ENCODE peak calls at places on chromosomes 11 and 22, in nine cellular contexts. One of them, this sample, is unnamed.
A peak's percentile ranks its signal among the peaks of the same experiment; 100 is the strongest.

GRCh38 chr11:4183410-4184057 is 88.9 kb downstream of the RRM1 start:
- DNase-seq in RWPE1: no peak
- DNase-seq in colonic mucosa: no peak
- DNase-seq in PC-9: no peak
- DNase-seq in pancreas: no peak
- DNase-seq in CD8-positive, alpha-beta T cell: no peak
- DNase-seq in AG04450: no peak
- DNase-seq in Panc1: no peak
- DNase-seq in stomach: no peak
- DNase-seq in this sample: no peak

GRCh38 chr11:134332189-134332631 is 422 bp downstream of the GLB1L2 start:
- DNase-seq in stomach: no peak
- DNase-seq in RWPE1: no peak
- DNase-seq in PC-9: no peak
- DNase-seq in colonic mucosa: peak; percentile 52
- DNase-seq in Panc1: no peak
- DNase-seq in pancreas: peak; percentile 56
- DNase-seq in AG04450: no peak
- DNase-seq in CD8-positive, alpha-beta T cell: peak; percentile 28
- DNase-seq in this sample: no peak

GRCh38 chr11:122150484-122151124 is 34.6 kb upstream of the BLID start:
- DNase-seq in Panc1: no peak
- DNase-seq in stomach: no peak
- DNase-seq in pancreas: no peak
- DNase-seq in PC-9: peak; percentile 74
- DNase-seq in CD8-positive, alpha-beta T cell: no peak
- DNase-seq in AG04450: no peak
- DNase-seq in RWPE1: no peak
- DNase-seq in colonic mucosa: no peak
- DNase-seq in this sample: no peak

GRCh38 chr11:20025331-20025840 is 134.9 kb downstream of the DBX1 start:
- DNase-seq in stomach: no peak
- DNase-seq in colonic mucosa: no peak
- DNase-seq in RWPE1: no peak
- DNase-seq in pancreas: no peak
- DNase-seq in Panc1: no peak
- DNase-seq in CD8-positive, alpha-beta T cell: no peak
- DNase-seq in PC-9: no peak
- DNase-seq in AG04450: no peak
- DNase-seq in this sample: no peak

GRCh38 chr22:23796461-23796860 is 9.7 kb downstream of the SMARCB1 start:
- DNase-seq in CD8-positive, alpha-beta T cell: no peak
- DNase-seq in stomach: no peak
- DNase-seq in Panc1: no peak
- DNase-seq in AG04450: no peak
- DNase-seq in colonic mucosa: no peak
- DNase-seq in RWPE1: no peak
- DNase-seq in pancreas: no peak
- DNase-seq in PC-9: no peak
- DNase-seq in this sample: no peak

GRCh38 chr11:128724891-128725611 is 31.2 kb downstream of the FLI1 start:
- DNase-seq in PC-9: no peak
- DNase-seq in colonic mucosa: no peak
- DNase-seq in Panc1: no peak
- DNase-seq in RWPE1: no peak
- DNase-seq in AG04450: no peak
- DNase-seq in stomach: no peak
- DNase-seq in CD8-positive, alpha-beta T cell: no peak
- DNase-seq in pancreas: no peak
- DNase-seq in this sample: no peak

GRCh38 chr22:37358917-37359316 is 68.4 kb downstream of the ELFN2 start:
- DNase-seq in colonic mucosa: no peak
- DNase-seq in CD8-positive, alpha-beta T cell: no peak
- DNase-seq in pancreas: no peak
- DNase-seq in RWPE1: no peak
- DNase-seq in Panc1: no peak
- DNase-seq in stomach: no peak
- DNase-seq in AG04450: no peak
- DNase-seq in PC-9: no peak
- DNase-seq in this sample: no peak

GRCh38 chr11:69878144-69878883 is 59.1 kb upstream of the FGF3 start:
- DNase-seq in CD8-positive, alpha-beta T cell: no peak
- DNase-seq in colonic mucosa: no peak
- DNase-seq in stomach: no peak
- DNase-seq in pancreas: no peak
- DNase-seq in AG04450: no peak
- DNase-seq in RWPE1: no peak
- DNase-seq in PC-9: peak; percentile 25
- DNase-seq in Panc1: no peak
- DNase-seq in this sample: no peak

GRCh38 chr22:19062139-19062789 is 59.9 kb downstream of the DGCR2 start:
- DNase-seq in CD8-positive, alpha-beta T cell: no peak
- DNase-seq in RWPE1: no peak
- DNase-seq in AG04450: no peak
- DNase-seq in colonic mucosa: no peak
- DNase-seq in Panc1: no peak
- DNase-seq in stomach: peak; percentile 52
- DNase-seq in PC-9: no peak
- DNase-seq in pancreas: peak; percentile 67
- DNase-seq in this sample: no peak

GRCh38 chr22:44782286-44782830 is 30.0 kb downstream of the ARHGAP8 start:
- DNase-seq in Panc1: no peak
- DNase-seq in AG04450: no peak
- DNase-seq in PC-9: no peak
- DNase-seq in CD8-positive, alpha-beta T cell: no peak
- DNase-seq in colonic mucosa: peak; percentile 54
- DNase-seq in pancreas: no peak
- DNase-seq in stomach: no peak
- DNase-seq in RWPE1: no peak
- DNase-seq in this sample: no peak

GRCh38 chr11:77095551-77096490 is 6.8 kb upstream of the OMP start:
- DNase-seq in stomach: peak; percentile 79
- DNase-seq in Panc1: no peak
- DNase-seq in CD8-positive, alpha-beta T cell: no peak
- DNase-seq in AG04450: no peak
- DNase-seq in colonic mucosa: peak; percentile 91
- DNase-seq in pancreas: peak; percentile 73
- DNase-seq in PC-9: no peak
- DNase-seq in RWPE1: no peak
- DNase-seq in this sample: no peak

GRCh38 chr22:42236268-42236667 is 34.2 kb downstream of the TCF20 start:
- DNase-seq in AG04450: no peak
- DNase-seq in Panc1: no peak
- DNase-seq in CD8-positive, alpha-beta T cell: no peak
- DNase-seq in stomach: no peak
- DNase-seq in RWPE1: no peak
- DNase-seq in colonic mucosa: no peak
- DNase-seq in pancreas: no peak
- DNase-seq in PC-9: no peak
- DNase-seq in this sample: no peak

GRCh38 chr11:103091441-103091809 is 535 bp downstream of the DCUN1D5 start:
- DNase-seq in AG04450: no peak
- DNase-seq in colonic mucosa: peak; percentile 56
- DNase-seq in Panc1: no peak
- DNase-seq in PC-9: no peak
- DNase-seq in pancreas: peak; percentile 32
- DNase-seq in RWPE1: peak; percentile 39
- DNase-seq in stomach: peak; percentile 36
- DNase-seq in CD8-positive, alpha-beta T cell: peak; percentile 42
- DNase-seq in this sample: no peak

GRCh38 chr11:100769617-100770016 is 82.5 kb downstream of the ARHGAP42 start:
- DNase-seq in PC-9: no peak
- DNase-seq in stomach: no peak
- DNase-seq in Panc1: no peak
- DNase-seq in RWPE1: no peak
- DNase-seq in CD8-positive, alpha-beta T cell: no peak
- DNase-seq in AG04450: no peak
- DNase-seq in pancreas: no peak
- DNase-seq in colonic mucosa: no peak
- DNase-seq in this sample: no peak

GRCh38 chr11:115220881-115221280 is 283.3 kb downstream of the CADM1 start:
- DNase-seq in stomach: no peak
- DNase-seq in Panc1: no peak
- DNase-seq in pancreas: no peak
- DNase-seq in CD8-positive, alpha-beta T cell: no peak
- DNase-seq in colonic mucosa: no peak
- DNase-seq in AG04450: no peak
- DNase-seq in PC-9: no peak
- DNase-seq in RWPE1: no peak
- DNase-seq in this sample: no peak

GRCh38 chr11:79304599-79305212 is 136.1 kb downstream of the TENM4 start:
- DNase-seq in colonic mucosa: no peak
- DNase-seq in Panc1: no peak
- DNase-seq in RWPE1: no peak
- DNase-seq in AG04450: no peak
- DNase-seq in stomach: no peak
- DNase-seq in CD8-positive, alpha-beta T cell: no peak
- DNase-seq in PC-9: no peak
- DNase-seq in pancreas: no peak
- DNase-seq in this sample: no peak

GRCh38 chr11:2093575-2094353 is 45.4 kb downstream of the IGF2 start:
- DNase-seq in CD8-positive, alpha-beta T cell: no peak
- DNase-seq in stomach: peak; percentile 40
- DNase-seq in Panc1: no peak
- DNase-seq in RWPE1: peak; percentile 27
- DNase-seq in pancreas: no peak
- DNase-seq in colonic mucosa: no peak
- DNase-seq in PC-9: no peak
- DNase-seq in AG04450: no peak
- DNase-seq in this sample: no peak

GRCh38 chr11:129115652-129116585 is 76.2 kb downstream of the ARHGAP32 start:
- DNase-seq in AG04450: peak; percentile 52
- DNase-seq in PC-9: peak; percentile 77
- DNase-seq in RWPE1: peak; percentile 3
- DNase-seq in stomach: no peak
- DNase-seq in colonic mucosa: no peak
- DNase-seq in pancreas: no peak
- DNase-seq in CD8-positive, alpha-beta T cell: no peak
- DNase-seq in Panc1: no peak
- DNase-seq in this sample: no peak

GRCh38 chr11:66953431-66953833 is 4.8 kb downstream of the PC start:
- DNase-seq in PC-9: no peak
- DNase-seq in pancreas: no peak
- DNase-seq in RWPE1: no peak
- DNase-seq in Panc1: no peak
- DNase-seq in stomach: no peak
- DNase-seq in AG04450: no peak
- DNase-seq in CD8-positive, alpha-beta T cell: no peak
- DNase-seq in colonic mucosa: no peak
- DNase-seq in this sample: no peak

GRCh38 chr11:66958232-66958955 is at the start of gene PC:
- DNase-seq in pancreas: peak; percentile 99
- DNase-seq in stomach: peak; percentile 100
- DNase-seq in colonic mucosa: peak; percentile 99
- DNase-seq in RWPE1: peak; percentile 99
- DNase-seq in AG04450: peak; percentile 100
- DNase-seq in CD8-positive, alpha-beta T cell: peak; percentile 98
- DNase-seq in PC-9: peak; percentile 99
- DNase-seq in Panc1: peak; percentile 99
- DNase-seq in this sample: peak; percentile 100

GRCh38 chr11:66957971-66958231 is 282 bp downstream of the PC start:
- DNase-seq in Panc1: no peak
- DNase-seq in colonic mucosa: no peak
- DNase-seq in stomach: no peak
- DNase-seq in RWPE1: no peak
- DNase-seq in PC-9: no peak
- DNase-seq in AG04450: no peak
- DNase-seq in pancreas: no peak
- DNase-seq in CD8-positive, alpha-beta T cell: no peak
- DNase-seq in this sample: no peak

GRCh38 chr11:66958956-66959274 is 732 bp upstream of the PC start:
- DNase-seq in PC-9: no peak
- DNase-seq in stomach: no peak
- DNase-seq in RWPE1: no peak
- DNase-seq in colonic mucosa: no peak
- DNase-seq in pancreas: no peak
- DNase-seq in CD8-positive, alpha-beta T cell: no peak
- DNase-seq in AG04450: no peak
- DNase-seq in Panc1: no peak
- DNase-seq in this sample: no peak

GRCh38 chr11:66956689-66957290 is 1.4 kb downstream of the PC start:
- DNase-seq in PC-9: peak; percentile 50
- DNase-seq in Panc1: no peak
- DNase-seq in stomach: peak; percentile 27
- DNase-seq in CD8-positive, alpha-beta T cell: no peak
- DNase-seq in colonic mucosa: no peak
- DNase-seq in AG04450: no peak
- DNase-seq in pancreas: no peak
- DNase-seq in RWPE1: peak; percentile 52
- DNase-seq in this sample: no peak
- TF ChIP-seq CTCF in PC-9: no peak
- TF ChIP-seq CTCF in Panc1: no peak
- TF ChIP-seq CTCF in stomach: no peak
- TF ChIP-seq CTCF in CD8-positive, alpha-beta T cell: no peak
- TF ChIP-seq CTCF in colonic mucosa: no peak
- TF ChIP-seq CTCF in AG04450: peak; percentile 32
- TF ChIP-seq CTCF in pancreas: no peak
- TF ChIP-seq CTCF in RWPE1: no peak
- TF ChIP-seq CTCF in this sample: no peak

DNA sequence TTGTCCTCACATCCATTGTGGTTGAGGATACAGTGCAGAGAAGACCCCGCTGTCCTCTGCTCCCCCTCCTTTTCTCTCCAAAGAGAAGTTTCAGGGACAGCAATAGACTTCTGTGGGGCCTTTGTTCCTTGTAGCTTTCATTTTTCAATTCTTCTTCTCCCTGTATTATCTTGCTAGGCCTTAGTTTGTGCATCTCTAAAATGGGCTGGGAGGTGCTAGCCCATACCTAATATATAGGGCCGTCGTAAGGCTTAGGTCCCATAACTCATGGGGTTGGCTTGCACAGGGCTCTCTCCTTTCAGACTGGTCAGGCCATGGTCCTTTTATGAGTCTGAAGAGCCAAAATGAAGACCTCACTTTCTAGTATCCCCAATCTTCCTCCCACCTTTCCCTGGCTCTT is 33.0 kb downstream of the ZBTB16 start:
- DNase-seq in Panc1: no peak
- DNase-seq in AG04450: no peak
- DNase-seq in PC-9: no peak
- DNase-seq in pancreas: no peak
- DNase-seq in colonic mucosa: no peak
- DNase-seq in stomach: no peak
- DNase-seq in CD8-positive, alpha-beta T cell: no peak
- DNase-seq in RWPE1: no peak
- DNase-seq in this sample: no peak
- H3K27ac ChIP-seq in Panc1: no peak overlapping the region
- H3K27ac ChIP-seq in AG04450: no peak overlapping the region
- H3K27ac ChIP-seq in PC-9: no peak overlapping the region
- H3K27ac ChIP-seq in pancreas: peak overlapping the region; percentile 13
- H3K27ac ChIP-seq in colonic mucosa: no peak overlapping the region
- H3K27ac ChIP-seq in stomach: no peak overlapping the region
- H3K27ac ChIP-seq in CD8-positive, alpha-beta T cell: no peak overlapping the region
- H3K27ac ChIP-seq in RWPE1: peak overlapping the region; percentile 24
- H3K27ac ChIP-seq in this sample: no peak overlapping the region

GRCh38 chr22:35312198-35313059 is 12.7 kb downstream of the TOM1 start:
- DNase-seq in CD8-positive, alpha-beta T cell: no peak
- DNase-seq in colonic mucosa: peak; percentile 79
- DNase-seq in pancreas: no peak
- DNase-seq in Panc1: peak; percentile 12
- DNase-seq in PC-9: peak; percentile 99
- DNase-seq in RWPE1: peak; percentile 35
- DNase-seq in AG04450: no peak
- DNase-seq in stomach: no peak
- DNase-seq in this sample: peak; percentile 7
- TF ChIP-seq CTCF in CD8-positive, alpha-beta T cell: no peak
- TF ChIP-seq CTCF in colonic mucosa: no peak
- TF ChIP-seq CTCF in pancreas: no peak
- TF ChIP-seq CTCF in Panc1: no peak
- TF ChIP-seq CTCF in PC-9: no peak
- TF ChIP-seq CTCF in RWPE1: no peak
- TF ChIP-seq CTCF in AG04450: no peak
- TF ChIP-seq CTCF in stomach: no peak
- TF ChIP-seq CTCF in this sample: no peak

GRCh38 chr11:44950036-44950624 is 553 bp downstream of the TP53I11 start:
- DNase-seq in stomach: peak; percentile 38
- DNase-seq in pancreas: peak; percentile 55
- DNase-seq in AG04450: no peak
- DNase-seq in PC-9: no peak
- DNase-seq in Panc1: no peak
- DNase-seq in RWPE1: no peak
- DNase-seq in CD8-positive, alpha-beta T cell: peak; percentile 28
- DNase-seq in colonic mucosa: peak; percentile 64
- DNase-seq in this sample: peak; percentile 38
- H3K27ac ChIP-seq in stomach: peak overlapping the region; percentile 88
- H3K27ac ChIP-seq in pancreas: peak overlapping the region; percentile 71
- H3K27ac ChIP-seq in AG04450: no peak overlapping the region
- H3K27ac ChIP-seq in PC-9: no peak overlapping the region
- H3K27ac ChIP-seq in Panc1: peak overlapping the region; percentile 72
- H3K27ac ChIP-seq in RWPE1: peak overlapping the region; percentile 93
- H3K27ac ChIP-seq in CD8-positive, alpha-beta T cell: no peak overlapping the region
- H3K27ac ChIP-seq in colonic mucosa: peak overlapping the region; percentile 95
- H3K27ac ChIP-seq in this sample: peak overlapping the region; percentile 49